ENCODE peak calls at places on chromosome 6, in six cellular contexts. Q, D, R, M, E and V are unnamed samples.

GRCh38 chr6:144351338-144351737 is 66.2 kb downstream of the UTRN start:
- DNase-seq in R (no peak), D (no peak), E (no peak), M (no peak), Q (no peak), V (no peak)

GRCh38 chr6:27279513-27280063 is 32.1 kb downstream of the PRSS16 start:
- DNase-seq in E (no peak), Q (peak), D (no peak), R (no peak), M (no peak), V (peak)

GRCh38 chr6:33747823-33748222 is 1.1 kb upstream of the IP6K3 start:
- DNase-seq in M (no peak), Q (no peak), E (no peak), R (no peak), D (no peak), V (no peak)

GRCh38 chr6:11971154-11971553 is 41.0 kb upstream of the HIVEP1 start:
- DNase-seq in R (no peak), E (no peak), D (no peak), Q (no peak), M (no peak), V (no peak)

GRCh38 chr6:33211666-33212422 is 3.5 kb downstream of the RING1 start:
- DNase-seq in M (peak), R (no peak), D (no peak), Q (no peak), E (no peak), V (peak)

GRCh38 chr6:48199502-48199901 is 88.5 kb upstream of the PTCHD4 start:
- DNase-seq in D (no peak), M (no peak), Q (no peak), R (no peak), E (peak), V (no peak)

GRCh38 chr6:67000121-67000520 is 1293.1 kb upstream of the EYS start:
- DNase-seq in R (no peak), M (no peak), D (no peak), E (no peak), Q (no peak), V (no peak)

GRCh38 chr6:69719602-69720193 is 77.1 kb downstream of the LMBRD1 start:
- DNase-seq in M (peak), Q (peak), E (peak), R (no peak), D (peak), V (peak)

GRCh38 chr6:144353871-144354314 is 68.8 kb downstream of the UTRN start:
- DNase-seq in E (no peak), D (no peak), M (no peak), Q (no peak), R (peak), V (no peak)

GRCh38 chr6:43205849-43206248 is 23.4 kb downstream of the DNPH1 start:
- DNase-seq in M (no peak), Q (no peak), R (no peak), E (no peak), D (no peak), V (no peak)

GRCh38 chr6:7426447-7427169 is 37.0 kb downstream of the RIOK1 start:
- DNase-seq in Q (no peak), D (no peak), R (no peak), M (no peak), E (peak), V (no peak)

GRCh38 chr6:129860901-129861665 is at the start of gene TMEM244:
- DNase-seq in R (no peak), E (no peak), Q (no peak), M (no peak), D (no peak), V (no peak)

DNA sequence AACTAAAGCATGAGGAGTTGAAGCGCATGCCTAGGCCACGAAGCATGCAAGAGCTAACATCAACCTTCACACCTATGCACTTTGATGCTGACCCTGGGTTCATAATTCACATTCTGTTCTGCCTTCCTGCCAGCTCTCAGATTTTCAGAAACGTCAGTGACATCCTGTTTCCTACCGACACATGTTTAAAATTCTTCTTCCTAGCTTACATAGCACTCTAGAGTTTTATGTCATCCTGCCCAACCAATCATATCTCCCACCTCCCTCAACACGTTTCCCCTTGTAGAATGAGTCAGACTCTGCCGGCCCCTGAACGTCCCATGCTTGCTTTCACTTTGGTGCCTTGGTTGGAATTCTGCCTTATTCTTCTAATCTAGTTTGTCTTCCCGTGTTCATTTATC is 97.1 kb upstream of the MAP7 start:
- DNase-seq in M (no peak), Q (no peak), D (no peak), E (no peak), R (peak), V (no peak)
- TF ChIP-seq REST in M (no peak), Q (no peak), D (no peak), E (no peak), R (no peak), V (no peak)

DNA sequence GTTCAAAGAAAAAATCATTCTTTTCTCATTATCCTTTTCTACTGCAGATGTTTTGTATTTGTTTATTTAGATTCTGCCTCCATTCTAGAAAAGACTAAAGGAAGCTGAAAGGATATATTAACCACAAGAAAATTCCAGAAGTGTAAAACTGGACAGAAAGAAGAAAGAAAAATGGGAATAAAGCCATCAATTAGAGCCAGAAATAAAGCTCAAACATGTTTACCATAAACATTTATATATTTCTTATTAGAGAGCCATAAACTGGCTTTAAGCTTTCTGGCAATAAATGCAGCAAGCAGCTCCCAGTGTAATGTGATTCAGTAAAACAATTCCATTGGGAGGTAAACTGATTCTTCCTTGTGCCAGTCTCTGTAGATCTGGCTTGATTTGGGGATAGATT is 244.1 kb downstream of the PTPRK start:
- DNase-seq in E (no peak), Q (no peak), D (no peak), R (no peak), M (no peak), V (no peak)
- H3K4me2 ChIP-seq in E (no peak), Q (no peak), D (no peak), R (no peak), M (no peak), V (no peak)

GRCh38 chr6:9388596-9388995 is 953.3 kb upstream of the SLC35B3 start:
- DNase-seq in D (no peak), M (no peak), Q (no peak), R (no peak), E (no peak), V (no peak)
- TF ChIP-seq CTCF in D (no peak), M (no peak), Q (no peak), R (no peak), E (no peak), V (no peak)

GRCh38 chr6:82000551-82000950 is 247.0 kb downstream of the IBTK start:
- DNase-seq in D (no peak), E (no peak), R (no peak), M (no peak), Q (no peak), V (no peak)

GRCh38 chr6:82006027-82006738 is 241.4 kb downstream of the IBTK start:
- DNase-seq in Q (peak), E (peak), D (no peak), R (no peak), M (peak), V (peak)
- TF ChIP-seq REST in Q (no peak), E (no peak), D (no peak), R (no peak), M (no peak), V (no peak)

GRCh38 chr6:45610374-45610773 is 232.6 kb upstream of the SUPT3H start:
- DNase-seq in D (no peak), M (no peak), R (no peak), E (no peak), Q (no peak), V (no peak)

GRCh38 chr6:45606831-45607400 is 229.2 kb upstream of the SUPT3H start:
- DNase-seq in D (no peak), Q (no peak), M (no peak), R (no peak), E (no peak), V (no peak)

GRCh38 chr6:45609141-45609638 is 231.5 kb upstream of the SUPT3H start:
- DNase-seq in D (no peak), E (no peak), M (no peak), R (no peak), Q (no peak), V (no peak)

GRCh38 chr6:45607818-45608217 is 230.1 kb upstream of the SUPT3H start:
- DNase-seq in Q (no peak), R (no peak), E (no peak), D (peak), M (no peak), V (no peak)

GRCh38 chr6:45608252-45608911 is 230.6 kb upstream of the SUPT3H start:
- DNase-seq in D (no peak), M (no peak), R (no peak), Q (no peak), E (no peak), V (no peak)
- H3K4me2 ChIP-seq in D (peak), M (peak), R (no peak), Q (no peak), E (no peak), V (no peak)

DNA sequence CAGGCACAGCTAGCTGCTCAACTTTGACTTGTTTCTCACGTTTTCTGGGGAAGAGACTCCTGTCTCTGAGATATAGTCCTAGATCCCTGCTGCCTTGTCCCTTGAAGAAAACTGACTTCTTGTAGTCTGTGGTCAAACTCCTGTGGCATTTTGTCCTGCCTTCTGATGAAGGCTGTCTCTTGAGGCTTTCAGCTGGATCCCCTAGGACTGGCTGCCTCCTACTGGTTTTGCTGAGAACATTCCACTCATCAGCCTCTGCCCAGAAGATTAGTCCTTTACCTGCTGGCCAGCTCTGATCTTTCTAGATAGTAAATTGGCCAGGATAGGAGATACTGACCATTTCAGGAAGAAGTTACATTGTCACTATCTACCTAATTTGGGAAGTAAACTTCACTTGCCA is 71.9 kb upstream of the CNR1 start:
- DNase-seq in E (peak), D (peak), M (no peak), Q (peak), R (peak), V (peak)
- TF ChIP-seq CTCF in E (peak), D (peak), M (peak), Q (peak), R (peak), V (peak)

GRCh38 chr6:30443657-30444450 is 45.5 kb upstream of the HLA-E start:
- DNase-seq in R (no peak), M (no peak), E (no peak), Q (no peak), D (no peak), V (peak)
- TF ChIP-seq REST in R (no peak), M (no peak), E (no peak), Q (no peak), D (no peak), V (no peak)

GRCh38 chr6:145866449-145867401 is 52.1 kb upstream of the FBXO30 start:
- DNase-seq in M (no peak), E (no peak), R (no peak), Q (no peak), D (no peak), V (no peak)
- H3K4me2 ChIP-seq in M (no peak), E (no peak), R (peak), Q (no peak), D (no peak), V (no peak)

GRCh38 chr6:36383608-36384007 is 3.9 kb downstream of the ETV7 start:
- DNase-seq in D (no peak), E (no peak), R (no peak), Q (peak), M (no peak), V (no peak)

GRCh38 chr6:36384095-36384494 is 3.4 kb downstream of the ETV7 start:
- DNase-seq in E (no peak), M (no peak), Q (no peak), D (no peak), R (no peak), V (no peak)

GRCh38 chr6:36387440-36388303 is at the start of gene ETV7:
- DNase-seq in M (peak), E (no peak), D (no peak), Q (no peak), R (no peak), V (peak)

GRCh38 chr6:36389353-36389752 is 1.9 kb upstream of the ETV7 start:
- DNase-seq in E (no peak), Q (no peak), M (no peak), R (no peak), D (no peak), V (no peak)

DNA sequence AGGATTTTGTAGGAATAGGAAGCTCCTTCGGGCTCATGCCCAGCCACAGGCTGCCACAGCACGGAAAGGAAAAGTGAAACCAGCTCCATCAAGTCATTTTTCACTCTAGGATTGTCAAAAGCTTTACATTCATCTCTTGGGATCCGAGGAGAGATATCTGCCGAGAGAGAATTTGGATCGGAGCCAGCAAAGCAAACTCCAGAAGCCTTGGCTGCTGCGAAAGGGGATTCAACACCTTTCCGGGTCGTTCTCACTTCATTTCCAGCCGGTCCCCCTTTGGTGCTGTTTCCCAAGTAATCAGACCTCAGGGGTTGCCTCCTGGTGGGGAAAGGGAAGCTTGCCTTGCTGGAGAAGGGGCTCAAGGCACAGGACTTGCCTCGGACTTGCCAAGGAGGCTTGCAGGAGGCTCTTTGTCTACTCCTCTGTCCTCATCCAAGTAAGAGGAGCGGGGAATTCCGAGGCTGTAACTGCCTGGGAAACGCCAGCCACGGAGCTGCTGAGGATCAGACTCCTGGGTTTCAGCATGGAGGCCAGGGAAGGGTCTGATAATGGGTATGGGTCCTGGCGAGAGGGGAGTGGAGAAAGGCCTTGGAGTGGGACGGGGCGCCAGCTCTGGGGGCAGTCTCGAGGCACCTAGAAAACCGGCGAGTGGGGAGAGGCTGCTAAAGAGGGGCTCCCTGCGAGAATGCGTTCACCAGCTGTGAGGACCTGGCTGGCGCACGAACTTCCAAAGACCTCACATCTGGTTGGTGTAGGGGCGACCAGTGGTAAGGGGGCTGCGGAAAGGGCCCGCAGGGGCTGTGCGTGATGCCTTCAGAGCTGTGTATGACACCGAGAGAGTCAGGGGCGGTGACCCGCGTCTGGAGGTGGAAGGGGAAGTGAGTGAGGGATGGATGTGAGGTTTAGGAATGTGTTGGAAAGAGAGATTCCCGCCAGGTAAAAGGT is 702 bp downstream of the ETV7 start:
- DNase-seq in M (peak), R (no peak), E (no peak), D (no peak), Q (peak), V (peak)
- TF ChIP-seq CTCF in M (peak), R (no peak), E (no peak), D (no peak), Q (no peak), V (peak)

DNA sequence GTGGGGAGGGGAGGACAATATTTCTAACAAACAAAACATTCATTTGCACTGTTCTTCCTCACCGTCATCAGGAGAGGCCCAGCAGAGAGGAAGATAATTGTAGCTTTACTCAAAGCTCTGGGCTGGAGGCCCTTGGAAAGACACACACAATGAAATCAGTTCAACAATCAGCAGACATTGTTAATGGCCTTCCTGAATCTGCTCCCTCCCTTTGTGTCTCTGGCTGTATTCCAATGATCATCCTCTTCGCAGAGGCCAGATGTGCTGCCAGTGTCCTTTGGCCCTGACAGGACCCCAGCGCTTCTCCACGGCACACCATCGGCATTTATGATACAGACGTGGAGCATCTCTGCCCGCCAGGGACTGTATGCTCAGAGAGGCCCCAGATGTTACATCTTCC is 44.6 kb upstream of the LRFN2 start:
- DNase-seq in E (no peak), M (peak), Q (no peak), D (no peak), R (no peak), V (no peak)
- TF ChIP-seq REST in E (no peak), M (no peak), Q (no peak), D (no peak), R (no peak), V (no peak)